ENCODE peak calls at places on chromosomes 16 and 17, in four cellular contexts. J is K562, N is H1, U is HCT116. Y is an unnamed sample.

GRCh38 chr16:28902909-28903308 is 22.1 kb downstream of the RABEP2 start:
- DNase-seq in U (no peak), N (no peak), J (no peak), Y (no peak)

GRCh38 chr17:45428050-45428953 is 4.4 kb downstream of the ARHGAP27 start:
- DNase-seq in N (no peak), U (peak; percentile 57), J (peak; percentile 80), Y (peak; percentile 92)

GRCh38 chr17:57776366-57776765 is 31.3 kb upstream of the CCDC182 start:
- DNase-seq in U (no peak), J (no peak), N (no peak), Y (no peak)

GRCh38 chr17:290626-291025 is 62.0 kb downstream of the RPH3AL start:
- DNase-seq in J (no peak), N (no peak), U (no peak), Y (no peak)

GRCh38 chr16:84227548-84227947 is 12.3 kb downstream of the KCNG4 start:
- DNase-seq in N (no peak), U (no peak), J (no peak), Y (no peak)

GRCh38 chr16:87297918-87298631 is 19.1 kb downstream of the C16orf95 start:
- DNase-seq in J (peak; percentile 61), U (no peak), N (no peak), Y (peak; percentile 39)

GRCh38 chr16:18792836-18793433 is 2.8 kb upstream of the RPS15A start:
- DNase-seq in N (no peak), U (no peak), J (no peak), Y (no peak)

GRCh38 chr16:4319454-4319853 is 3.6 kb downstream of the GLIS2 start:
- DNase-seq in N (no peak), J (no peak), U (no peak), Y (no peak)

GRCh38 chr16:57264950-57265371 is 19.5 kb downstream of the PLLP start:
- DNase-seq in J (no peak), N (no peak), U (no peak), Y (no peak)

GRCh38 chr17:77456271-77456950 is 315.6 kb downstream of the SEC14L1 start:
- DNase-seq in J (no peak), N (no peak), U (no peak), Y (no peak)

GRCh38 chr17:50396261-50397110 is 837 bp downstream of the LRRC59 start:
- DNase-seq in U (no peak), J (peak; percentile 22), N (no peak), Y (peak; percentile 83)

GRCh38 chr17:73369126-73369525 is 57.3 kb upstream of the CDC42EP4 start:
- DNase-seq in J (no peak), N (no peak), U (no peak), Y (no peak)

GRCh38 chr17:10266477-10266876 is 68.1 kb upstream of the GAS7 start:
- DNase-seq in U (no peak), N (no peak), J (no peak), Y (no peak)

GRCh38 chr17:78383725-78384471 is 5.4 kb downstream of the PGS1 start:
- DNase-seq in N (no peak), J (no peak), U (no peak), Y (no peak)

GRCh38 chr17:29867643-29868181 is 62.3 kb downstream of the SSH2 start:
- DNase-seq in U (no peak), J (no peak), N (no peak), Y (peak; percentile 10)

GRCh38 chr16:75265911-75266701 is 14.7 kb upstream of the BCAR1 start:
- DNase-seq in U (no peak), N (no peak), J (peak; percentile 94), Y (peak; percentile 93)

GRCh38 chr17:42027961-42028790 is 8.3 kb downstream of the NKIRAS2 start:
- DNase-seq in N (no peak), J (peak; percentile 50), U (peak; percentile 39), Y (peak; percentile 52)

GRCh38 chr17:7704601-7705268 is at the start of gene EFNB3:
- DNase-seq in U (no peak), J (peak; percentile 54), N (no peak), Y (no peak)

DNA sequence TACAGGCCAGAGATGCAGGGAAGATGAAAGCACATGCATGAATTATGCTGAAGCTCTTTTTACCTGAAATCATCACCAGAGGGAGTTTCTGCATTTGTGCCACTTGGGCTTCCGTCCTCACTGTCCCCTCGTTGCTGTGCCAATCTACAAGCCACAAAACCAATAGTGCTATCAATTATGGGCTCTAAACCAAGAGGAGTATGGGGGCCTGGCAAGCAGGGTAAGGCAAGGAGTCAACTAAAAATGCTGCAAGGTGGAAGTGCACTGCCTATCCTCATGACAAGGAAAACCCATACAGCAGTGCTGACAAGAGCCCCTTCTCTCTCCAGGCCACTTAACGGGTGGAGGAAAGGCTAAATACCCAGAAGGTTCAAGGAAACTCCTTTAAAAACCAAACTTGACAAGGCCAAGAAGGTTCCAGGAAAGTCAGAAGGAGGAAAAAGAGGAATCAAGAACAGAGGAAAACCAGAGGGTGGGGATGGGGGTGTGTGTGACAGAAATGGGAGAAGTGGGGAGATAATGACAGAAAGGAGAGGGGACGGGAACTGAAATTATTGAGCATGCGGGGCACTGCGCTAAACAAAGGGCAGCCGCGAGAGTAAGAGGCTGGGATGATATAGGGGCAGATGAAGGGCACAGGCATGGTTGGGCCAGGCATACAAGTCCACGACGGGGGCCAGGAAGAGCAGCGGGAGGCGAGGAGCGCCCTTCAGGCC is 674 bp downstream of the C17orf75 start:
- DNase-seq in U (no peak), J (peak; percentile 26), N (no peak), Y (peak; percentile 70)
- TF ChIP-seq JUND in U (no peak), J (no peak), N (no peak), Y (no peak)

GRCh38 chr16:48323783-48324775 is 61.1 kb downstream of the SIAH1 start:
- DNase-seq in J (no peak), U (no peak), N (no peak), Y (no peak)
- TF ChIP-seq JUND in J (no peak), U (no peak), N (no peak), Y (no peak)

DNA sequence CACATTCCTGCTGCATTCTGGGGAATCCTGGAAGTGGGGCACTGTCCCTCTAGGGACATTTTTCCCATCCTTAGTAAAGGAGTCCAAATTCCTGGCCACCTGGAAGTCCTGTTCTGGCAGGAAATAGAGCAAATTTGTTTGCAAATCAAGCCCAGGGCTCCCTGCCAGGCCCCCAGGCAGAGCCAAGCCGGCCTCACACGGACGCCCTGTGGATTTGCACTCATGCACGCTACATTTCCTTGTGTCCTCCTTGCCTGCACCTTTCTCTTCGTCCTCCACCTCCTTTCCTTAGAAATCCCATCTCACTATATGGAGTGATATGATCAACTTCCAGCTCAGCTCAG is 7.0 kb upstream of the CALB2 start:
- DNase-seq in J (no peak), U (no peak), N (no peak), Y (peak; percentile 81)
- TF ChIP-seq JUND in J (no peak), U (no peak), N (no peak), Y (no peak)

GRCh38 chr17:71472809-71473789 is 647.7 kb upstream of the SOX9 start:
- DNase-seq in J (peak; percentile 8), N (peak; percentile 7), U (peak; percentile 86), Y (peak; percentile 79)
- TF ChIP-seq JUND in J (no peak), N (no peak), U (no peak), Y (no peak)

DNA sequence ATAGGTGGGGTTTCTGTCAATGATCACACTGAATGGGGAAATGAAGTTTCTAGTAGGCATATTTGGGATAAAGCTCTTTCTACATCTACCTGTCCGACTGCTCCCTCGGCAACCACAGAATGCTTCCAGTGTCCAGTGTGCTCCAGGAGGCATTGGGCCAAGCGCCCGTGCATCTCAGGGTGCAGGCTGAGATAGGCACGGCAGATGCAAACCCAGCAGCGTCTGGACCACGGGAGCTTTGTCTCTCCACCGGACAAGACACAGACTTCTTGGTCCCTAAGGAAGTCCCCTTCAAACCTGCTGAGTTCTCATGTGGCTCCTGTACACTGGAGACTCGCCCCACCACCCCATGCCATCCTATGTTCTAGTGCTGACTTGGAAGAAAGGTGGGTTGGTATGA is 202.8 kb downstream of the RPTOR start:
- DNase-seq in U (no peak), J (no peak), N (no peak), Y (no peak)
- TF ChIP-seq JUND in U (no peak), J (no peak), N (no peak), Y (no peak)

DNA sequence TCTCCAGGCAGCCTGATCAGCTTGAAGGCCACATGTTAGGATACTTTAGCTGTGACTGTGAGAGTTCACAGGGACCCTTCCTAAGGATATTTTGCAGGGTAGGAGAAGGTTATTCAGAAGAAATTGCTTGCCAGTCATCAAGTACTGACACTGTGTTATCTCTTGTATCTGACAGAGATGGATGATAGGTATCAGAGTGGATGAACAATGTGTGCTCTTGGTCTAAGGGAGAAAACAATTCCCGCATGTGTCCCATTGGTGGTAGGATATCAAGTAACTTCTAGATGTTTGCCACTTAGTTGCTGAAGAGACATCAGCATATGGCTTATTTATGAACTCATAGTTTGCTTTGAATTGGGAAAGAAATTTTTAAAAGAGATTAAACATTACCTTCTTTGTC is 219.3 kb downstream of the SPECC1 start:
- DNase-seq in U (no peak), J (no peak), N (no peak), Y (no peak)
- TF ChIP-seq JUND in U (no peak), J (no peak), N (no peak), Y (no peak)

GRCh38 chr16:79437764-79438728 is 162.5 kb downstream of the MAF start:
- DNase-seq in U (no peak), N (no peak), J (no peak), Y (no peak)
- TF ChIP-seq JUND in U (no peak), N (no peak), J (no peak), Y (no peak)

GRCh38 chr16:81838794-81839193 is 59.7 kb downstream of the PLCG2 start:
- DNase-seq in J (no peak), N (no peak), U (peak; percentile 42), Y (no peak)

GRCh38 chr16:81842564-81843242 is 63.6 kb downstream of the PLCG2 start:
- DNase-seq in J (no peak), N (no peak), U (no peak), Y (no peak)

GRCh38 chr16:81837312-81837748 is 58.2 kb downstream of the PLCG2 start:
- DNase-seq in N (no peak), U (no peak), J (no peak), Y (no peak)

GRCh38 chr16:81843243-81843582 is 64.1 kb downstream of the PLCG2 start:
- DNase-seq in U (peak; percentile 7), N (no peak), J (no peak), Y (no peak)

GRCh38 chr16:81841709-81842108 is 62.6 kb downstream of the PLCG2 start:
- DNase-seq in U (no peak), J (no peak), N (no peak), Y (no peak)
- TF ChIP-seq JUND in U (no peak), J (no peak), N (no peak), Y (no peak)

Y was measured in T47D.